ENCODE peak calls at places on chromosomes 2 and 18, in nine cellular contexts. One of them, this sample, is unnamed.

GRCh38 chr2:9897331-9897737 is 54.1 kb downstream of the TAF1B start:
- DNase-seq in AG08396: peak; percentile 49
- DNase-seq in CMK: no peak
- DNase-seq in activated CD4-positive, alpha-beta T cell treated with anti-CD3 and anti-CD28 coated beads, Interleukin-2, amount 50 U/mL, for 24 hours: no peak
- DNase-seq in mesendoderm: peak; percentile 29
- DNase-seq in RPMI8226: peak; percentile 52
- DNase-seq in Panc1: peak; percentile 36
- DNase-seq in stomach: peak; percentile 64
- DNase-seq in OCI-M1: peak; percentile 62
- DNase-seq in this sample: peak; percentile 8

GRCh38 chr2:201234167-201235139 is 25.9 kb upstream of the CASP8 start:
- DNase-seq in activated CD4-positive, alpha-beta T cell treated with anti-CD3 and anti-CD28 coated beads, Interleukin-2, amount 50 U/mL, for 24 hours: no peak
- DNase-seq in CMK: no peak
- DNase-seq in mesendoderm: no peak
- DNase-seq in stomach: no peak
- DNase-seq in AG08396: no peak
- DNase-seq in RPMI8226: peak; percentile 17
- DNase-seq in OCI-M1: peak; percentile 73
- DNase-seq in Panc1: no peak
- DNase-seq in this sample: no peak

GRCh38 chr18:46424898-46425297 is 232.1 kb downstream of the LOXHD1 start:
- DNase-seq in OCI-M1: no peak
- DNase-seq in activated CD4-positive, alpha-beta T cell treated with anti-CD3 and anti-CD28 coated beads, Interleukin-2, amount 50 U/mL, for 24 hours: no peak
- DNase-seq in mesendoderm: peak; percentile 51
- DNase-seq in Panc1: no peak
- DNase-seq in RPMI8226: no peak
- DNase-seq in stomach: no peak
- DNase-seq in AG08396: no peak
- DNase-seq in CMK: no peak
- DNase-seq in this sample: no peak

GRCh38 chr18:33817096-33817495 is 239.1 kb downstream of the ASXL3 start:
- DNase-seq in CMK: no peak
- DNase-seq in RPMI8226: no peak
- DNase-seq in AG08396: peak; percentile 3
- DNase-seq in stomach: no peak
- DNase-seq in mesendoderm: peak; percentile 85
- DNase-seq in OCI-M1: no peak
- DNase-seq in activated CD4-positive, alpha-beta T cell treated with anti-CD3 and anti-CD28 coated beads, Interleukin-2, amount 50 U/mL, for 24 hours: no peak
- DNase-seq in Panc1: no peak
- DNase-seq in this sample: no peak

GRCh38 chr2:197255550-197255949 is 55.0 kb downstream of the ANKRD44 start:
- DNase-seq in RPMI8226: peak; percentile 74
- DNase-seq in OCI-M1: peak; percentile 94
- DNase-seq in activated CD4-positive, alpha-beta T cell treated with anti-CD3 and anti-CD28 coated beads, Interleukin-2, amount 50 U/mL, for 24 hours: peak; percentile 20
- DNase-seq in AG08396: peak; percentile 21
- DNase-seq in Panc1: no peak
- DNase-seq in mesendoderm: peak; percentile 44
- DNase-seq in stomach: peak; percentile 59
- DNase-seq in CMK: peak; percentile 29
- DNase-seq in this sample: peak; percentile 87

GRCh38 chr2:133200684-133201421 is 367.4 kb downstream of the NCKAP5 start:
- DNase-seq in AG08396: peak; percentile 75
- DNase-seq in CMK: no peak
- DNase-seq in Panc1: peak; percentile 24
- DNase-seq in OCI-M1: peak; percentile 7
- DNase-seq in mesendoderm: peak; percentile 4
- DNase-seq in RPMI8226: no peak
- DNase-seq in activated CD4-positive, alpha-beta T cell treated with anti-CD3 and anti-CD28 coated beads, Interleukin-2, amount 50 U/mL, for 24 hours: no peak
- DNase-seq in stomach: no peak
- DNase-seq in this sample: no peak

GRCh38 chr2:86283461-86284030 is 53.9 kb downstream of the REEP1 start:
- DNase-seq in Panc1: no peak
- DNase-seq in OCI-M1: no peak
- DNase-seq in RPMI8226: no peak
- DNase-seq in stomach: peak; percentile 37
- DNase-seq in mesendoderm: no peak
- DNase-seq in CMK: no peak
- DNase-seq in activated CD4-positive, alpha-beta T cell treated with anti-CD3 and anti-CD28 coated beads, Interleukin-2, amount 50 U/mL, for 24 hours: no peak
- DNase-seq in AG08396: no peak
- DNase-seq in this sample: no peak

GRCh38 chr2:46981662-46982351 is 66.2 kb upstream of the MCFD2 start:
- DNase-seq in AG08396: no peak
- DNase-seq in CMK: no peak
- DNase-seq in Panc1: no peak
- DNase-seq in mesendoderm: no peak
- DNase-seq in OCI-M1: peak; percentile 45
- DNase-seq in activated CD4-positive, alpha-beta T cell treated with anti-CD3 and anti-CD28 coated beads, Interleukin-2, amount 50 U/mL, for 24 hours: no peak
- DNase-seq in stomach: peak; percentile 63
- DNase-seq in RPMI8226: no peak
- DNase-seq in this sample: no peak

GRCh38 chr2:118936936-118937335 is 5.1 kb upstream of the MARCO start:
- DNase-seq in stomach: no peak
- DNase-seq in Panc1: no peak
- DNase-seq in RPMI8226: no peak
- DNase-seq in CMK: no peak
- DNase-seq in mesendoderm: no peak
- DNase-seq in OCI-M1: no peak
- DNase-seq in activated CD4-positive, alpha-beta T cell treated with anti-CD3 and anti-CD28 coated beads, Interleukin-2, amount 50 U/mL, for 24 hours: no peak
- DNase-seq in AG08396: no peak
- DNase-seq in this sample: no peak

GRCh38 chr2:210428415-210429179 is 48.0 kb downstream of the LANCL1 start:
- DNase-seq in activated CD4-positive, alpha-beta T cell treated with anti-CD3 and anti-CD28 coated beads, Interleukin-2, amount 50 U/mL, for 24 hours: no peak
- DNase-seq in RPMI8226: no peak
- DNase-seq in CMK: no peak
- DNase-seq in AG08396: no peak
- DNase-seq in OCI-M1: no peak
- DNase-seq in stomach: no peak
- DNase-seq in mesendoderm: no peak
- DNase-seq in Panc1: no peak
- DNase-seq in this sample: no peak

GRCh38 chr2:74843371-74844298 is 9.7 kb downstream of the HK2 start:
- DNase-seq in AG08396: peak; percentile 64
- DNase-seq in stomach: no peak
- DNase-seq in CMK: no peak
- DNase-seq in RPMI8226: peak; percentile 71
- DNase-seq in OCI-M1: peak; percentile 68
- DNase-seq in Panc1: no peak
- DNase-seq in activated CD4-positive, alpha-beta T cell treated with anti-CD3 and anti-CD28 coated beads, Interleukin-2, amount 50 U/mL, for 24 hours: no peak
- DNase-seq in mesendoderm: peak; percentile 42
- DNase-seq in this sample: peak; percentile 56

GRCh38 chr18:71212222-71212621 is 923.4 kb downstream of the SOCS6 start:
- DNase-seq in mesendoderm: no peak
- DNase-seq in OCI-M1: no peak
- DNase-seq in RPMI8226: no peak
- DNase-seq in stomach: no peak
- DNase-seq in activated CD4-positive, alpha-beta T cell treated with anti-CD3 and anti-CD28 coated beads, Interleukin-2, amount 50 U/mL, for 24 hours: no peak
- DNase-seq in Panc1: no peak
- DNase-seq in CMK: no peak
- DNase-seq in AG08396: no peak
- DNase-seq in this sample: no peak

This sample was measured in GM20000.